ENCODE peak calls at places on chromosome 5, in ten cellular contexts. One of them, this sample, is unnamed.

GRCh38 chr5:153157156-153157555 is 333.3 kb upstream of the GRIA1 start:
- DNase-seq in cerebellum: no peak
- DNase-seq in DMS79 treated with DMSO at 0.1 percent for 48 hours: no peak
- DNase-seq in iris pigment epithelial cell: no peak
- DNase-seq in heart right ventricle: no peak
- DNase-seq in LoVo: no peak
- DNase-seq in lung: no peak
- DNase-seq in NCI-H1105: no peak
- DNase-seq in AML-193: no peak
- DNase-seq in HCT116: no peak
- DNase-seq in this sample: no peak

GRCh38 chr5:154242964-154243376 is 52.4 kb downstream of the GALNT10 start:
- DNase-seq in iris pigment epithelial cell: no peak
- DNase-seq in cerebellum: no peak
- DNase-seq in HCT116: no peak
- DNase-seq in DMS79 treated with DMSO at 0.1 percent for 48 hours: no peak
- DNase-seq in NCI-H1105: no peak
- DNase-seq in AML-193: no peak
- DNase-seq in heart right ventricle: no peak
- DNase-seq in LoVo: no peak
- DNase-seq in lung: no peak
- DNase-seq in this sample: no peak

GRCh38 chr5:169626779-169627178 is 10.3 kb upstream of the DOCK2 start:
- DNase-seq in iris pigment epithelial cell: peak
- DNase-seq in AML-193: no peak
- DNase-seq in cerebellum: no peak
- DNase-seq in NCI-H1105: no peak
- DNase-seq in DMS79 treated with DMSO at 0.1 percent for 48 hours: no peak
- DNase-seq in lung: no peak
- DNase-seq in LoVo: no peak
- DNase-seq in heart right ventricle: no peak
- DNase-seq in HCT116: no peak
- DNase-seq in this sample: no peak

GRCh38 chr5:83472508-83473343 is 1.2 kb downstream of the VCAN start:
- DNase-seq in AML-193: no peak
- DNase-seq in heart right ventricle: peak
- DNase-seq in HCT116: no peak
- DNase-seq in iris pigment epithelial cell: no peak
- DNase-seq in cerebellum: no peak
- DNase-seq in DMS79 treated with DMSO at 0.1 percent for 48 hours: no peak
- DNase-seq in lung: no peak
- DNase-seq in LoVo: no peak
- DNase-seq in NCI-H1105: no peak
- DNase-seq in this sample: peak

GRCh38 chr5:110702300-110702699 is 24.2 kb downstream of the TMEM232 start:
- DNase-seq in HCT116: no peak
- DNase-seq in DMS79 treated with DMSO at 0.1 percent for 48 hours: no peak
- DNase-seq in LoVo: no peak
- DNase-seq in NCI-H1105: no peak
- DNase-seq in AML-193: no peak
- DNase-seq in lung: no peak
- DNase-seq in heart right ventricle: no peak
- DNase-seq in cerebellum: no peak
- DNase-seq in iris pigment epithelial cell: no peak
- DNase-seq in this sample: no peak

GRCh38 chr5:170056561-170057267 is 49.0 kb upstream of the FOXI1 start:
- DNase-seq in heart right ventricle: no peak
- DNase-seq in HCT116: no peak
- DNase-seq in NCI-H1105: no peak
- DNase-seq in LoVo: no peak
- DNase-seq in AML-193: no peak
- DNase-seq in cerebellum: no peak
- DNase-seq in iris pigment epithelial cell: no peak
- DNase-seq in DMS79 treated with DMSO at 0.1 percent for 48 hours: no peak
- DNase-seq in lung: no peak
- DNase-seq in this sample: no peak

GRCh38 chr5:172370648-172371248 is 83.6 kb downstream of the SH3PXD2B start:
- DNase-seq in DMS79 treated with DMSO at 0.1 percent for 48 hours: no peak
- DNase-seq in NCI-H1105: no peak
- DNase-seq in HCT116: peak
- DNase-seq in AML-193: peak
- DNase-seq in cerebellum: no peak
- DNase-seq in heart right ventricle: no peak
- DNase-seq in LoVo: no peak
- DNase-seq in lung: no peak
- DNase-seq in iris pigment epithelial cell: peak
- DNase-seq in this sample: peak

GRCh38 chr5:77312411-77312810 is 101.9 kb downstream of the PDE8B start:
- DNase-seq in lung: no peak
- DNase-seq in cerebellum: no peak
- DNase-seq in heart right ventricle: no peak
- DNase-seq in LoVo: peak
- DNase-seq in HCT116: no peak
- DNase-seq in iris pigment epithelial cell: peak
- DNase-seq in DMS79 treated with DMSO at 0.1 percent for 48 hours: no peak
- DNase-seq in NCI-H1105: no peak
- DNase-seq in AML-193: no peak
- DNase-seq in this sample: no peak

GRCh38 chr5:134642931-134643530 is 5.6 kb upstream of the SEC24A start:
- DNase-seq in cerebellum: no peak
- DNase-seq in iris pigment epithelial cell: no peak
- DNase-seq in heart right ventricle: no peak
- DNase-seq in AML-193: no peak
- DNase-seq in HCT116: no peak
- DNase-seq in lung: no peak
- DNase-seq in LoVo: no peak
- DNase-seq in NCI-H1105: no peak
- DNase-seq in DMS79 treated with DMSO at 0.1 percent for 48 hours: no peak
- DNase-seq in this sample: no peak

GRCh38 chr5:56019306-56020272 is 24.8 kb upstream of the IL6ST start:
- DNase-seq in heart right ventricle: no peak
- DNase-seq in NCI-H1105: no peak
- DNase-seq in lung: no peak
- DNase-seq in DMS79 treated with DMSO at 0.1 percent for 48 hours: no peak
- DNase-seq in iris pigment epithelial cell: peak
- DNase-seq in cerebellum: no peak
- DNase-seq in LoVo: no peak
- DNase-seq in AML-193: no peak
- DNase-seq in HCT116: no peak
- DNase-seq in this sample: no peak

GRCh38 chr5:90909091-90909503 is 350.5 kb downstream of the ADGRV1 start:
- DNase-seq in iris pigment epithelial cell: peak
- DNase-seq in heart right ventricle: no peak
- DNase-seq in HCT116: no peak
- DNase-seq in DMS79 treated with DMSO at 0.1 percent for 48 hours: no peak
- DNase-seq in NCI-H1105: no peak
- DNase-seq in AML-193: no peak
- DNase-seq in cerebellum: no peak
- DNase-seq in lung: no peak
- DNase-seq in LoVo: no peak
- DNase-seq in this sample: no peak

This sample was measured in colonic mucosa.